ENCODE peak calls at places on chromosomes 4 and X, in six cellular contexts. F is vagina, E is IMR-90, M is uterus, K is A549, X is ovary. T is an unnamed sample.

GRCh38 chr4:83830138-83830537 is 294.2 kb downstream of the GPAT3 start:
- DNase-seq in K (no peak), X (no peak), E (no peak), F (no peak), M (no peak), T (no peak)

GRCh38 chrX:71098302-71098701 is 2.7 kb downstream of the FOXO4 start:
- DNase-seq in K (peak), F (no peak), M (peak), X (peak), E (peak), T (no peak)

GRCh38 chrX:127459784-127460183 is 592.4 kb downstream of the ACTRT1 start:
- DNase-seq in E (no peak), K (no peak), X (no peak), M (no peak), F (no peak), T (no peak)

GRCh38 chrX:46375831-46376230 is 169.4 kb downstream of the ZNF674 start:
- DNase-seq in F (no peak), E (no peak), X (no peak), M (no peak), K (peak), T (no peak)

GRCh38 chr4:98663226-98664006 is 5.0 kb upstream of the TSPAN5 start:
- DNase-seq in E (no peak), M (no peak), K (no peak), F (no peak), X (no peak), T (no peak)

GRCh38 chr4:86816463-86817107 is 32.6 kb downstream of the SLC10A6 start:
- DNase-seq in M (peak), X (peak), E (peak), F (no peak), K (no peak), T (no peak)

GRCh38 chrX:121260568-121261240 is 213.3 kb downstream of the GLUD2 start:
- DNase-seq in X (no peak), K (no peak), F (no peak), E (no peak), M (no peak), T (no peak)

GRCh38 chr4:43776371-43776770 is 672.2 kb downstream of the KCTD8 start:
- DNase-seq in E (peak), X (no peak), M (no peak), F (no peak), K (peak), T (no peak)

GRCh38 chrX:153728095-153728494 is 3.4 kb downstream of the ABCD1 start:
- DNase-seq in E (no peak), K (no peak), M (no peak), F (no peak), X (no peak), T (no peak)

GRCh38 chrX:17922303-17922702 is 61.2 kb upstream of the RAI2 start:
- DNase-seq in K (no peak), M (no peak), E (no peak), X (no peak), F (no peak), T (no peak)

GRCh38 chr4:47315346-47315745 is 148.2 kb downstream of the COMMD8 start:
- DNase-seq in E (peak), M (no peak), X (no peak), K (no peak), F (no peak), T (no peak)

GRCh38 chrX:643911-644303 is 13.3 kb downstream of the SHOX start:
- DNase-seq in M (no peak), E (no peak), F (peak), X (no peak), K (no peak), T (peak)

GRCh38 chr4:55524844-55525571 is 21.7 kb downstream of the CLOCK start:
- DNase-seq in K (no peak), F (no peak), E (peak), M (no peak), X (no peak), T (no peak)

GRCh38 chr4:145511913-145512522 is 30.4 kb downstream of the SMAD1 start:
- DNase-seq in F (no peak), K (no peak), E (peak), M (no peak), X (no peak), T (no peak)

GRCh38 chr4:82739292-82740190 is 59.1 kb downstream of the SCD5 start:
- DNase-seq in K (peak), F (no peak), E (peak), M (peak), X (peak), T (peak)

GRCh38 chr4:2290488-2290887 is 28.6 kb upstream of the MXD4 start:
- DNase-seq in M (peak), F (no peak), E (no peak), K (no peak), X (no peak), T (no peak)

GRCh38 chr4:188915175-188915574 is 775.9 kb downstream of the TRIML1 start:
- DNase-seq in K (no peak), F (no peak), X (no peak), M (no peak), E (peak), T (no peak)

GRCh38 chrX:23332888-23333821 is 1.5 kb upstream of the PTCHD1 start:
- DNase-seq in X (no peak), M (peak), F (no peak), K (no peak), E (no peak), T (no peak)

GRCh38 chr4:97144199-97144598 is 999.1 kb downstream of the STPG2 start:
- DNase-seq in X (no peak), E (no peak), K (no peak), F (no peak), M (no peak), T (no peak)

GRCh38 chr4:132809298-132810032 is 339.6 kb upstream of the PCDH10 start:
- DNase-seq in E (no peak), F (no peak), K (peak), X (no peak), M (no peak), T (no peak)

GRCh38 chrX:119942173-119942819 is 1.3 kb downstream of the NKAP start:
- DNase-seq in F (no peak), E (no peak), X (no peak), M (no peak), K (no peak), T (no peak)

GRCh38 chr4:73499996-73500765 is 18.6 kb downstream of the AFM start:
- DNase-seq in M (no peak), X (no peak), K (no peak), F (no peak), E (peak), T (no peak)

GRCh38 chr4:40350627-40351227 is 15.6 kb downstream of the CHRNA9 start:
- DNase-seq in M (no peak), K (no peak), F (no peak), E (no peak), X (no peak), T (no peak)

GRCh38 chr4:96056346-96056934 is 216.5 kb downstream of the PDHA2 start:
- DNase-seq in M (no peak), K (no peak), E (no peak), F (no peak), X (no peak), T (no peak)

DNA sequence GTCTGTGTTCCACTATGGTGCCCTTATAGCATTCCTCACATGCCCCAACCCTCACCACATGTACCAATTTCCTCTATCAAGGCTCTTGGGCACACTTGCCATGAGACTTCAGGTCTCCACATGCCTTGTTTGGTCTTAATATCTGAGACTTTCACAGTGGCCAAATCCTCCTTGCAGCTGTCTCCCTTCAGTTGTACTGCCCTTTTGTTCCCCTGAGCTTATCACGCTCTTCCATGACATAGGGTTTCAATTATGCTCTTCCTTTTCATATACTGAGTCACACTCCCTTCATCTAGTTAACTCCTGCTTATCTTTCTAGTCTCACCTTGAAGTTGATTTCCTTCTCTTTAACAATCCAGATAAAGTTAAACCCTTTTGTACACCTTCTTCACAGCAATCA is 212.9 kb downstream of the PDHA2 start:
- DNase-seq in M (no peak), X (no peak), F (no peak), E (no peak), K (no peak), T (no peak)
- H3K27ac ChIP-seq in M (no peak), X (no peak), F (no peak), E (no peak), K (no peak), T (no peak)

GRCh38 chrX:30573125-30573524 is 4.4 kb downstream of the TASL start:
- DNase-seq in M (no peak), K (no peak), X (no peak), F (no peak), E (no peak), T (no peak)

GRCh38 chrX:30580641-30581040 is 3.1 kb upstream of the TASL start:
- DNase-seq in M (no peak), F (no peak), X (no peak), K (no peak), E (no peak), T (no peak)

GRCh38 chrX:30576881-30577280 is 685 bp downstream of the TASL start:
- DNase-seq in X (no peak), K (no peak), M (no peak), F (no peak), E (no peak), T (no peak)

GRCh38 chrX:30572678-30573077 is 4.9 kb downstream of the TASL start:
- DNase-seq in X (no peak), K (no peak), M (no peak), E (no peak), F (no peak), T (no peak)

DNA sequence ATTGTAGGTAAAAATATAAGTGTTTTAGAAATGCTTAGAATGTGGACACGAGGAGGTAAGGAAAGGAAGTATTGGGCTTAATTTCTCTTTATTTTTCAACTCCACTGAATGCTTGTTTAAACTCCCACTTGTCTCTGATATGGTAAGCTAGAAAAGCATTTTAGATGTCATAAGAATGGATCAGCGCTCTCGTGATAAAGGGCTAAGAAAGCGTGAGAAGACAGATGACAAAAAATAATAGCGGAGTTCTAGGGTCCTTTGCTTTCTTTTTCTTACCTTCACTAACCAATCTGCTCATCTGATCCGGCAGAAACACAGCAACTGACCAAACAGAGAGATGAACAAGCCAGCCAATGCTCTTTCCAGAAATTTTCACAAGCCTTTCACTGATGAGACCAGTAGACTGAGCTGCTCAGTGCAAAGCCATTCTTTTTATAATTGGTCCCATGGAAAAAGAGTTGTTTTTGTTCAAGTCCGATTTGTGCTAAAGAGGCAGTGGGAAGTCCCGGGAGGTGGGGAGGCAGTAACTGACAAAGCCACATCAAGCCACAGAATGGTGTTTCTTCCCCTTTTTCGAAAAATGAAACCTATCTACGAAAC is at the start of gene TASL:
- DNase-seq in F (no peak), K (no peak), X (no peak), M (no peak), E (no peak), T (no peak)
- TF ChIP-seq POLR2A in F (no peak), K (no peak), X (no peak), M (no peak), E (no peak), T (peak)

GRCh38 chrX:15644560-15644872 is 20.1 kb downstream of the CLTRN start:
- DNase-seq in F (no peak), K (no peak), M (no peak), X (no peak), E (no peak), T (no peak)
- H3K4me3 ChIP-seq in F (no peak), K (no peak), M (no peak), X (no peak), E (no peak), T (no peak)

GRCh38 chr4:113958766-113959540 is 20.5 kb downstream of the ARSJ start:
- DNase-seq in K (peak), F (no peak), X (no peak), E (peak), M (no peak), T (no peak)
- H3K27ac ChIP-seq in K (peak), F (peak), X (peak), E (peak), M (peak), T (peak)

GRCh38 chr4:112145326-112145819 is at the start of gene FAM241A:
- DNase-seq in E (peak), M (peak), F (peak), K (peak), X (peak), T (peak)
- TF ChIP-seq POLR2A in E (peak), M (peak), F (peak), K (peak), X (peak), T (peak)

T was measured in right lobe of liver.